ENCODE peak calls at places on chromosomes 11 and 22, in five cellular contexts. G, A, N, L and X are unnamed samples.
A peak's percentile ranks its signal among the peaks of the same experiment; 100 is the strongest.

GRCh38 chr11:113311536-113311935 is 2.8 kb upstream of the TTC12 start:
- DNase-seq in G (no peak), A (no peak), N (no peak), L (no peak), X (no peak)

GRCh38 chr22:32674925-32675825 is 126.3 kb upstream of the TIMP3 start:
- DNase-seq in G (no peak), A (no peak), N (no peak), L (no peak), X (no peak)

GRCh38 chr11:78190871-78191538 is 2.3 kb downstream of the USP35 start:
- DNase-seq in G (no peak), A (no peak), N (no peak), L (no peak), X (no peak)

GRCh38 chr11:34940026-34940677 is 23.7 kb downstream of the PDHX start:
- DNase-seq in G (no peak), A (no peak), N (no peak), L (peak; percentile 16), X (no peak)

GRCh38 chr11:36467913-36468312 is 42.2 kb downstream of the TRAF6 start:
- DNase-seq in G (no peak), A (no peak), N (no peak), L (no peak), X (no peak)

GRCh38 chr11:76735218-76735480 is 48.0 kb upstream of the TSKU start:
- DNase-seq in G (no peak), A (no peak), N (no peak), L (no peak), X (no peak)

GRCh38 chr22:41982886-41983285 is 13.6 kb downstream of the SEPTIN3 start:
- DNase-seq in G (no peak), A (no peak), N (no peak), L (no peak), X (no peak)

GRCh38 chr11:118606844-118607228 is 579 bp upstream of the PHLDB1 start:
- DNase-seq in G (no peak), A (no peak), N (no peak), L (no peak), X (no peak)

GRCh38 chr11:45211732-45212131 is 65.3 kb downstream of the PRDM11 start:
- DNase-seq in G (no peak), A (no peak), N (no peak), L (no peak), X (no peak)

GRCh38 chr11:85682330-85683305 is 3.4 kb downstream of the CCDC89 start:
- DNase-seq in G (peak; percentile 64), A (peak; percentile 84), N (peak; percentile 43), L (peak; percentile 52), X (no peak)

GRCh38 chr11:67265633-67266423 is 445 bp upstream of the GRK2 start:
- DNase-seq in G (peak; percentile 85), A (peak; percentile 89), N (peak; percentile 81), L (peak; percentile 62), X (peak; percentile 90)

DNA sequence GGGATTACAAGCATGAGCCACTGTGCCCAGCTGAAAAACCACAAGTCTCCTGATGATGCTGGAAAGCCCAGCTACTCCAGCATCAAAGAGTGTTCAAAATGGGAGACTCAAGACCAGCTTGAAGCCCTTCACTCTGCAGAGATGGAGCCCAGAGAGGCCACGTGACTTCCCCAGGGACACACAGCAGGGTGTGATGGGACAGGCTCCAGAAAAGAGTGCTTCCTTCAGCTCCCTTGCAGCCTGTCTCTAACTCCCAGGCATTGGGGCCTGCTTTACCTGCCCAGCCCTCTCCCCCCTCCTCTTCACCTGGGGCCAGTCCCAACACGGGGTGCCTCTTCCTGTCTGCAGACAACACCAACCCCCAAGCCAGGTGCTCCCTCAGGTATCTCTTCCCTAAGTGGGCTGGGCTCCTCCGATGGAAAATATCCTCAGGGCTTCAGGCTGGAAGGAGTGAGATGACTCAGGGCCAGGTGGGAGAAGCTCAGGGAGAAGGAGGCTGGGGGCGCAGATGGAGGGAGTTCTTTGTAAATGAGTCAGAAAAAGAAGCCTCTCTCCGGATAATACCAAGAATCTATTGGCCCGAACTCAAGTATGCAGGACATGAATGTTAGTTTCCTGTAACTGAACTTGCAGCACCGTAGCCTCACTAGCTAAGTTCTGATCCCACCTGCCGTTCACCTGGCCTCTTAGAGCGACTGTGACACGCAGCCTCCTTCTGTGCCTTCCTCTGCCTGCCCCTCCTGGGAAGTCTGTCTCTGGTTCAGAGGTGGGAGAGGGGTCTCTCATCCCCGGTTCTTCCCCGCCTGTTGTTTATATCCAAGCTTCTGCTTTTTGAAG is 326.6 kb downstream of the MN1 start:
- DNase-seq in G (no peak), A (no peak), N (no peak), L (peak; percentile 89), X (peak; percentile 83)
- TF ChIP-seq CTCF in G (no peak), A (no peak), N (no peak), L (no peak), X (no peak)

DNA sequence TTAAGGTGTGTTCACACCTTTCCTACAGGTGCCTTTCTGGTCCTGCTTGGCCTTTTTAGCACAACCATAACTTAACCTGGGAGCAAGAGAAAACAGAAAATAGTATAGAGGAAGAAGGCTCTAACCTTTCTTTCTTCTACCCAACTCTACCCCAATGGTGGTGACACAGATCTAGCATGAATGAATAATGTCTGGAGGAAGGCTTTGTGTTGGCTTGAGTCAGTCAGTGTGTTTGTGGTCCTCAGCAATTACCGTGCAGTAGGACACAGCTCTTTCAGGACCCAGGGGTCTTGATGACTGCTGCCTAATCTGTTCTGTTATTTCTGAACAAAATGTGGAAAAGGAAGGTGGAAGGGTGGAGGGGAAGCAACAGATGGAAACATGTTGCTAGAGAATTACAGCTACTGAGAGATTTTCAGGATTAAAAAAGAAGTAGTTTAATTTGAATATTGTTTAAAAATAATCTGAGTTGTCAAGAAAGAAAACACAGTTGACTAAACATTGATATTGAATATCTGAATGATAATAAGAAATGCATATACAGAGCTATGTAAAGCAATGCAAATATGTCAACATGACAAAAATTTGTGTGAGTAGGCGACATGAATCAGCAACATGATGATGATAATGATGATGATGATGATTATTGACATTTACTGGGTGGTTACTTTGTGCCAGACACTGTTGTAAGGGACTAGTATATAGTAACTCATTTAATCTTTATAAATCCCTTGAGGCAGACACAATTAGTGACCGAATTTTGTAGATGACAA is 55.3 kb downstream of the AASDHPPT start:
- DNase-seq in G (no peak), A (no peak), N (no peak), L (no peak), X (no peak)
- TF ChIP-seq CTCF in G (no peak), A (no peak), N (no peak), L (no peak), X (no peak)

DNA sequence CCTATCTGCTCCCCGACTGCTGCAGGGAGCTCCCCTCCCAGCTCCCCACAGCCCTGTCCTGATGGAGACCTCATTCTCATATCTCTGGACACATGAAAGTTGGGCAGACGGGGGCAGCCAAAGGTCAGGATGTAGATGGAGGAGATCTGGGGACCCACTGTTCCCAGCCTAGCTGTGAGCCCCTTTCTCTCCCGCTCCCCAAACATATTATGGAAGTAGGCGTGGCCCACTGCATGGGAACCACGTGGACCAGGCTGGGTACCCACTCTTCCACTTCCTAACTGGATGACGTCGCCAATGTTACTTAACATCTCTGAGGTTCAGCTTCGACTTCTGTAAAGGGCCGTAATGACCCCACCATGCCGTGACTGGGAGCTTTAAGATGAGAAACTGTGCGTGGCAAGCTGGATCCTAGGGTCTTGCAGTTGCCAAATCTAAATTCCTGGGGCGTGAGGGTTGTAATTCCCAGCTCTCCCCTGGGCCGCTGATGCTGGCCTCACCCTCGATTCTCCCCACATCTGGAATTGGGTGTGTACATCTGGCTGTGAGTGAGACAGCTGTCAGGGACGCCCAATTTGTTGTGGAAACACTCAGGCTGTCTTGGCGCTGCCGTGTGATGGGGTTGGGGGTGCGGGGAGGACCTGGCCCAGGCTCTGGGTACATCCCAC is 1.8 kb downstream of the CDC42EP2 start:
- DNase-seq in G (peak; percentile 48), A (peak; percentile 50), N (peak; percentile 48), L (peak; percentile 92), X (no peak)
- TF ChIP-seq CTCF in G (no peak), A (no peak), N (no peak), L (no peak), X (no peak)

DNA sequence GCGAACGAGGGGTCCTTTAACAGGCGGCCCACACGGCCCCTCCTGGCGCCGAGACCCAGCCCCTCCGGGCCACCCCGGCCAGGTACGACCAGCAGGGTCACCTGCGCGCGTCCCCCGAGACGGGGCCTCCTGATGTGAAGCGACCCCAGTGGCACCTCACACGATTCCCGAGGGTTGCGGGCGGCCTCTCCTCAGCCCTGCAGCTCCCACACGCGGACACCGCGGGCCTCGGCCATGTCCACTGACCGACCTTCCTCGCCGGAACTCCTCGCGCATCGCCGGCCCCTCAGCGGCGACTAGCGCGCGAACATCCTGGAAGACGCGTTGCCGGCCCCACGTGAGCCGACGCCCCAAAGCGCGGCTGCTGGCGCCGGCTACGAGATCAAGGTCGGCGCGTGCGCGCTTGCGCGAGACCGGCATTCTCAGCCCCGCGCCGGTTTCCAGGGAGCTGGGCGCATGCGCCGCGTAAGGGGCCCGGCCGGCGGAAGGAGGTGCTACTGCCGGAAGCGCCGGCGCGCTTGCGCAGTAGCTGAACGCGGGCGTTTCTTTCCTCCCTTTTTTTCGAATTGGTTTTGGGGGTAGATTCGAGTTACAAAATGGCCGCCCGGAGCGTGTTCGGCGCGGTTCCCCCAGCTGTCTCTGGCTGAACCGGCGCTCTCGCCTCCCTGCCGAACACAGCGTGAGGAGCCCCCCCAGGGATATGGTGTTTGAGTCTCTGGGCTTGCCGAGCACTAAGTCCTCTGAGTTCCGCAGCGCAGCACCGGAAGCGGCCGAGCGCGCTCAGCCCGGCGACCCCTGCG is at the start of gene NUP50:
- DNase-seq in G (peak; percentile 97), A (peak; percentile 97), N (peak; percentile 94), L (peak; percentile 98), X (peak; percentile 96)
- TF ChIP-seq CTCF in G (peak; percentile 44), A (no peak), N (no peak), L (no peak), X (no peak)

GRCh38 chr11:132186193-132186592 is 815.8 kb downstream of the NTM start:
- DNase-seq in G (no peak), A (no peak), N (no peak), L (no peak), X (no peak)

GRCh38 chr11:132187391-132187790 is 817.0 kb downstream of the NTM start:
- DNase-seq in G (no peak), A (no peak), N (no peak), L (no peak), X (no peak)

GRCh38 chr11:132187814-132188213 is 817.4 kb downstream of the NTM start:
- DNase-seq in G (no peak), A (no peak), N (no peak), L (peak; percentile 6), X (no peak)

GRCh38 chr11:132184079-132184478 is 813.7 kb downstream of the NTM start:
- DNase-seq in G (no peak), A (no peak), N (no peak), L (no peak), X (no peak)

GRCh38 chr11:132186699-132187098 is 816.3 kb downstream of the NTM start:
- DNase-seq in G (no peak), A (no peak), N (no peak), L (no peak), X (no peak)
- TF ChIP-seq CTCF in G (no peak), A (peak; percentile 14), N (no peak), L (peak; percentile 22), X (no peak)

GRCh38 chr11:14308114-14308896 is 50.7 kb downstream of the RRAS2 start:
- DNase-seq in G (no peak), A (no peak), N (no peak), L (peak; percentile 66), X (peak; percentile 8)
- TF ChIP-seq CTCF in G (peak; percentile 46), A (peak; percentile 45), N (no peak), L (peak; percentile 87), X (peak; percentile 29)

DNA sequence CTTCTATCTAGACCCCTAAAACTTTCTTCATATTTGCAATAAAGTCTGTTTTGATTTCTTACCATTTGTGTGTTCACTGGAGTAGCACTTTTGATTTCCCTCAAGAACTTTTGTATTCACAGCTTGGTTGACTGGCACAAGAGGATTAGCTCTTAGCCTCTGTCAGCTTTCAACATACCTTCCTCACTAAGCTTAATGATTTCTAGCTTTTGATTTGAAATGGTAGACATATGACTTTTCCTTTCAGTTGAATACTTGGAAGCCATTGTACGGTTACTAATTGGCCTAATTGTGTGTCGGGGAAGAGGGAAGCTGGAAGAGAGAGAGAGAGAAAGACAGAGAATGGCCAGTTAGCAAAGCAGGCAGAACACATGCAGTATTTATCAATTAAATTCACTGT is 180.5 kb downstream of the ARHGAP42 start:
- DNase-seq in G (no peak), A (no peak), N (no peak), L (no peak), X (no peak)
- TF ChIP-seq CTCF in G (no peak), A (no peak), N (no peak), L (no peak), X (no peak)